ENCODE peak calls at places on chromosomes 6 and 20, in six cellular contexts. One of them, this sample, is unnamed.

GRCh38 chr6:20755631-20756030 is 221.4 kb downstream of the CDKAL1 start:
- DNase-seq in A549: no peak
- DNase-seq in GM12878: no peak
- DNase-seq in K562: no peak
- DNase-seq in HEK293T: no peak
- DNase-seq in HepG2: no peak
- DNase-seq in this sample: peak

GRCh38 chr6:37761872-37762271 is 57.7 kb upstream of the ZFAND3 start:
- DNase-seq in HepG2: peak
- DNase-seq in A549: no peak
- DNase-seq in HEK293T: no peak
- DNase-seq in K562: no peak
- DNase-seq in GM12878: no peak
- DNase-seq in this sample: no peak

GRCh38 chr6:119856136-119856535 is 506.6 kb upstream of the MAN1A1 start:
- DNase-seq in K562: no peak
- DNase-seq in HEK293T: no peak
- DNase-seq in GM12878: peak
- DNase-seq in HepG2: no peak
- DNase-seq in A549: no peak
- DNase-seq in this sample: no peak

GRCh38 chr6:151389640-151390275 is 1.6 kb downstream of the ZBTB2 start:
- DNase-seq in GM12878: no peak
- DNase-seq in HepG2: peak
- DNase-seq in A549: no peak
- DNase-seq in HEK293T: peak
- DNase-seq in K562: peak
- DNase-seq in this sample: peak

GRCh38 chr20:48164034-48164433 is 378.8 kb upstream of the SULF2 start:
- DNase-seq in GM12878: no peak
- DNase-seq in HEK293T: no peak
- DNase-seq in A549: no peak
- DNase-seq in HepG2: no peak
- DNase-seq in K562: no peak
- DNase-seq in this sample: no peak

GRCh38 chr20:56870271-56870670 is 241.2 kb downstream of the TFAP2C start:
- DNase-seq in A549: no peak
- DNase-seq in HepG2: no peak
- DNase-seq in HEK293T: no peak
- DNase-seq in K562: no peak
- DNase-seq in GM12878: no peak
- DNase-seq in this sample: no peak

GRCh38 chr6:99836471-99836870 is 157.6 kb downstream of the MCHR2 start:
- DNase-seq in HepG2: no peak
- DNase-seq in A549: peak
- DNase-seq in HEK293T: no peak
- DNase-seq in GM12878: no peak
- DNase-seq in K562: no peak
- DNase-seq in this sample: peak

GRCh38 chr20:1833216-1833615 is 62.0 kb upstream of the SIRPA start:
- DNase-seq in GM12878: no peak
- DNase-seq in HEK293T: no peak
- DNase-seq in K562: no peak
- DNase-seq in A549: no peak
- DNase-seq in HepG2: no peak
- DNase-seq in this sample: no peak

GRCh38 chr20:47164076-47164634 is 192.3 kb downstream of the ZMYND8 start:
- DNase-seq in A549: no peak
- DNase-seq in HEK293T: no peak
- DNase-seq in GM12878: no peak
- DNase-seq in K562: no peak
- DNase-seq in HepG2: no peak
- DNase-seq in this sample: no peak

GRCh38 chr6:134744301-134744700 is 205.6 kb downstream of the ALDH8A1 start:
- DNase-seq in K562: no peak
- DNase-seq in HEK293T: no peak
- DNase-seq in A549: no peak
- DNase-seq in HepG2: no peak
- DNase-seq in GM12878: no peak
- DNase-seq in this sample: peak

GRCh38 chr6:134739299-134740090 is 210.4 kb downstream of the ALDH8A1 start:
- DNase-seq in HEK293T: no peak
- DNase-seq in A549: no peak
- DNase-seq in HepG2: no peak
- DNase-seq in GM12878: no peak
- DNase-seq in K562: no peak
- DNase-seq in this sample: peak

GRCh38 chr6:134738486-134738885 is 211.4 kb downstream of the ALDH8A1 start:
- DNase-seq in GM12878: no peak
- DNase-seq in HepG2: no peak
- DNase-seq in HEK293T: no peak
- DNase-seq in K562: no peak
- DNase-seq in A549: no peak
- DNase-seq in this sample: no peak

GRCh38 chr6:134740473-134741192 is 209.3 kb downstream of the ALDH8A1 start:
- DNase-seq in HepG2: no peak
- DNase-seq in GM12878: no peak
- DNase-seq in K562: no peak
- DNase-seq in A549: peak
- DNase-seq in HEK293T: no peak
- DNase-seq in this sample: peak

GRCh38 chr6:134741193-134741521 is 208.7 kb downstream of the ALDH8A1 start:
- DNase-seq in HepG2: no peak
- DNase-seq in HEK293T: peak
- DNase-seq in GM12878: no peak
- DNase-seq in A549: no peak
- DNase-seq in K562: no peak
- DNase-seq in this sample: no peak
- TF ChIP-seq BHLHE40 in HepG2: no peak
- TF ChIP-seq BHLHE40 in HEK293T: no peak
- TF ChIP-seq BHLHE40 in GM12878: no peak
- TF ChIP-seq BHLHE40 in A549: no peak
- TF ChIP-seq BHLHE40 in K562: peak
- TF ChIP-seq BHLHE40 in this sample: no peak

DNA sequence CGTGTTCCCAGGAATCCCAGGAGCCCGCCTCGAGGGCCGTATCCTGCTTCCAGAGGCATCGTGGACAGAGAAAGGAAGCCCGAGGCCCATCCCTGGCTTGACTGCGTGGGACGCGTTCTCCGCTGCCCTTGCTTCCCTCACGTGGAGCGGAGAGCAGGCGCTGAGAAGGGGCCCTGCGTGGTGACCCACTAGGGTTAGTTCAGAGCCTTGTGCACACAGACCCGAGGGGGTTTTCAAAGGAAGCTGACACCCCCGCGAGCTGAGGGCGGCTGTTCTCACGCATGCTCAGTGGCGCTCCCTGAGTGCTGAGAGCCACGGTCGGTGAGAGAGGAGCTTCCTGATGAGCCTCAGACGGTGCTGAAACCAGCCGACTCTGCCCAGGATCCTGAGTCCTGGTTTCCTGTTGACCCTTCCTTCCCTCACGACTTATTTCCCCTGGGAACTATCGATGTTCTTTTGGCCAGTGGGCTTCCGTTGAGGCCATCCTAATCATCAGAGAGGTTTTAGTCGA is 28.9 kb upstream of the CCR6 start:
- DNase-seq in A549: no peak
- DNase-seq in K562: no peak
- DNase-seq in HEK293T: no peak
- DNase-seq in HepG2: no peak
- DNase-seq in GM12878: peak
- DNase-seq in this sample: no peak
- TF ChIP-seq BHLHE40 in A549: no peak
- TF ChIP-seq BHLHE40 in K562: no peak
- TF ChIP-seq BHLHE40 in HEK293T: no peak
- TF ChIP-seq BHLHE40 in HepG2: no peak
- TF ChIP-seq BHLHE40 in GM12878: peak
- TF ChIP-seq BHLHE40 in this sample: no peak

GRCh38 chr6:56023829-56024228 is 148.4 kb upstream of the BMP5 start:
- DNase-seq in HepG2: no peak
- DNase-seq in HEK293T: no peak
- DNase-seq in A549: no peak
- DNase-seq in K562: no peak
- DNase-seq in GM12878: no peak
- DNase-seq in this sample: no peak

GRCh38 chr6:56024931-56025330 is 149.5 kb upstream of the BMP5 start:
- DNase-seq in HepG2: no peak
- DNase-seq in HEK293T: no peak
- DNase-seq in K562: no peak
- DNase-seq in GM12878: no peak
- DNase-seq in A549: no peak
- DNase-seq in this sample: no peak

GRCh38 chr6:56022678-56023077 is 147.3 kb upstream of the BMP5 start:
- DNase-seq in GM12878: no peak
- DNase-seq in K562: no peak
- DNase-seq in HepG2: no peak
- DNase-seq in A549: no peak
- DNase-seq in HEK293T: no peak
- DNase-seq in this sample: no peak

GRCh38 chr6:56019973-56020372 is 144.6 kb upstream of the BMP5 start:
- DNase-seq in A549: no peak
- DNase-seq in HepG2: no peak
- DNase-seq in HEK293T: no peak
- DNase-seq in GM12878: no peak
- DNase-seq in K562: no peak
- DNase-seq in this sample: peak

DNA sequence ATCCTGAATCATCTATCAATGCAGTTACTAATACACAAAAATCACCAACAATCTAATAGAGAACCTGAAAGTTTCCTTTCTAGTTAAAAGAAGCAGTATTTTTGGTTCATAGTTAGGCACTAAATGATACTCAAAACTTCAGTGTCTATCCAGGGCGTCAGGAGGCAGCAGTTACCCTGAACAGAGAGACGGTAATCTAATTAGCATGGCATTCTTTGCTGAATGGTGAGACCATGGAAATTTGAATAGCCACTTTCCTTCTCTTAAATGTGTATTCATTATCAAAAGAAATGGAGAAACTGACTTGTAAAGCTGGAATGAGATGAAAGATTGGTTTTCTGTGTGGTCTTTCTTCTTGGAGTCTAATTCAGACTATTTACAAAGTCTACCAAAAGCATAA is 146.6 kb upstream of the BMP5 start:
- DNase-seq in HEK293T: no peak
- DNase-seq in HepG2: no peak
- DNase-seq in A549: no peak
- DNase-seq in GM12878: no peak
- DNase-seq in K562: no peak
- DNase-seq in this sample: no peak
- TF ChIP-seq BHLHE40 in HEK293T: no peak
- TF ChIP-seq BHLHE40 in HepG2: no peak
- TF ChIP-seq BHLHE40 in A549: no peak
- TF ChIP-seq BHLHE40 in GM12878: no peak
- TF ChIP-seq BHLHE40 in K562: no peak
- TF ChIP-seq BHLHE40 in this sample: no peak

DNA sequence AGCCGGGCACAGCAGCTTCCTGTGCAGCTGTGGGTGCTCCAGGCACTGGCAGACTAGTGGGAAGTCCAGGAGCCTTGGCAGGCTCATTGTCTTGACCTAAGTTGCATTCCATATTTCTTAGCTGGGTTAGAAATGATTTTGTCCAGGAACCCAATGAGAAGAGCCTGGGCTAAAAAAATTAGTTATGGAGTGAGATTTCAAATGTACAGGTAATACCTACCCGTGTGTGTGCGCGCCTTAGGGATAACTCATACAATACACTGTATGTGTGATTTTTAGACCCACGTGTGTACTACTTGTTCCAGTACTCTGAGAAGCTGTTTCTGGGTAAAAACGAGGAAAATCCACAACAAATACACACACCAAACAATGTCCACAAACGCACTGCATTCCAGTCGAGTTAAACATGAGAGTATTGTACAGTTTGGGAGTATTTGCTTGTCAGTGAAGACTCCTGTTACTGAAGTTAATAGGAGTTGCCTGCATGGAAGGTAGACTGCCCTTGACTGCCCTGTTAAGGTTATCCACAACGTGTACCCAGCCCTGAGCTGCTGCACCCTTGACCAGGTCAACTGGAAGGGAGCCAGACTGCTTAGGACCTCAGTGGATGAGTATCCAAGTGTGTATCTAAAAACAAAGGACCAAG is 1.4 kb downstream of the PAQR8 start:
- DNase-seq in A549: no peak
- DNase-seq in GM12878: no peak
- DNase-seq in HEK293T: no peak
- DNase-seq in HepG2: peak
- DNase-seq in K562: no peak
- DNase-seq in this sample: peak
- TF ChIP-seq BHLHE40 in A549: no peak
- TF ChIP-seq BHLHE40 in GM12878: no peak
- TF ChIP-seq BHLHE40 in HEK293T: no peak
- TF ChIP-seq BHLHE40 in HepG2: no peak
- TF ChIP-seq BHLHE40 in K562: no peak
- TF ChIP-seq BHLHE40 in this sample: no peak

GRCh38 chr20:50287512-50287911 is 96.9 kb downstream of the CEBPB start:
- DNase-seq in GM12878: no peak
- DNase-seq in A549: no peak
- DNase-seq in HepG2: no peak
- DNase-seq in K562: no peak
- DNase-seq in HEK293T: no peak
- DNase-seq in this sample: no peak

GRCh38 chr20:50286174-50286511 is 95.5 kb downstream of the CEBPB start:
- DNase-seq in A549: no peak
- DNase-seq in HEK293T: no peak
- DNase-seq in HepG2: no peak
- DNase-seq in GM12878: peak
- DNase-seq in K562: no peak
- DNase-seq in this sample: no peak

GRCh38 chr20:50285376-50286173 is 94.9 kb downstream of the CEBPB start:
- DNase-seq in HEK293T: peak
- DNase-seq in K562: no peak
- DNase-seq in HepG2: no peak
- DNase-seq in GM12878: peak
- DNase-seq in A549: no peak
- DNase-seq in this sample: peak

GRCh38 chr20:50288128-50288623 is 97.5 kb downstream of the CEBPB start:
- DNase-seq in K562: no peak
- DNase-seq in HepG2: no peak
- DNase-seq in A549: no peak
- DNase-seq in GM12878: no peak
- DNase-seq in HEK293T: no peak
- DNase-seq in this sample: no peak

GRCh38 chr20:50286609-50287008 is 96.0 kb downstream of the CEBPB start:
- DNase-seq in GM12878: no peak
- DNase-seq in HepG2: no peak
- DNase-seq in K562: peak
- DNase-seq in HEK293T: peak
- DNase-seq in A549: peak
- DNase-seq in this sample: peak
- TF ChIP-seq BHLHE40 in GM12878: no peak
- TF ChIP-seq BHLHE40 in HepG2: no peak
- TF ChIP-seq BHLHE40 in K562: no peak
- TF ChIP-seq BHLHE40 in HEK293T: no peak
- TF ChIP-seq BHLHE40 in A549: no peak
- TF ChIP-seq BHLHE40 in this sample: no peak

GRCh38 chr6:110529907-110530306 is 53.5 kb upstream of the SLC22A16 start:
- DNase-seq in HepG2: no peak
- DNase-seq in GM12878: no peak
- DNase-seq in A549: no peak
- DNase-seq in HEK293T: no peak
- DNase-seq in K562: no peak
- DNase-seq in this sample: peak
- TF ChIP-seq BHLHE40 in HepG2: no peak
- TF ChIP-seq BHLHE40 in GM12878: no peak
- TF ChIP-seq BHLHE40 in A549: no peak
- TF ChIP-seq BHLHE40 in HEK293T: no peak
- TF ChIP-seq BHLHE40 in K562: no peak
- TF ChIP-seq BHLHE40 in this sample: no peak

GRCh38 chr20:64114356-64114971 is 7.1 kb upstream of the NPBWR2 start:
- DNase-seq in A549: no peak
- DNase-seq in GM12878: no peak
- DNase-seq in K562: no peak
- DNase-seq in HEK293T: no peak
- DNase-seq in HepG2: no peak
- DNase-seq in this sample: no peak
- TF ChIP-seq BHLHE40 in A549: no peak
- TF ChIP-seq BHLHE40 in GM12878: no peak
- TF ChIP-seq BHLHE40 in K562: no peak
- TF ChIP-seq BHLHE40 in HEK293T: no peak
- TF ChIP-seq BHLHE40 in HepG2: no peak
- TF ChIP-seq BHLHE40 in this sample: no peak